ENCODE peak calls at places on chromosomes 6 and 20, in seven cellular contexts. Q is transverse colon, M is HCT116, S is PC-9, T is lung, Z is upper lobe of right lung, U is upper lobe of left lung. G is an unnamed sample.

GRCh38 chr20:19855426-19855825 is 97.4 kb downstream of the RIN2 start:
- DNase-seq in Z (no peak), Q (no peak), S (no peak), U (no peak), M (no peak), T (no peak), G (no peak)

GRCh38 chr20:34316191-34316814 is 13.1 kb upstream of the AHCY start:
- DNase-seq in Q (no peak), Z (no peak), U (no peak), M (peak), T (no peak), S (peak), G (no peak)

GRCh38 chr6:8888468-8888867 is 453.1 kb upstream of the SLC35B3 start:
- DNase-seq in T (no peak), S (no peak), Z (no peak), Q (no peak), U (no peak), M (peak), G (peak)

GRCh38 chr6:33746036-33746600 is 587 bp downstream of the IP6K3 start:
- DNase-seq in M (no peak), Q (peak), U (no peak), Z (no peak), T (no peak), S (no peak), G (no peak)

GRCh38 chr6:116111552-116112528 is 11.2 kb downstream of the NT5DC1 start:
- DNase-seq in M (peak), Z (no peak), Q (peak), S (no peak), T (no peak), U (no peak), G (peak)

GRCh38 chr6:34094474-34095135 is 51.3 kb downstream of the GRM4 start:
- DNase-seq in M (no peak), S (no peak), T (no peak), U (no peak), Z (no peak), Q (no peak), G (no peak)

GRCh38 chr6:168371989-168372711 is 52.6 kb upstream of the DACT2 start:
- DNase-seq in T (no peak), U (no peak), S (no peak), M (no peak), Z (peak), Q (no peak), G (no peak)

GRCh38 chr20:12057778-12058177 is 140.1 kb downstream of the BTBD3 start:
- DNase-seq in M (no peak), S (no peak), Z (no peak), Q (no peak), U (no peak), T (no peak), G (no peak)

GRCh38 chr6:44264154-44265002 is 973 bp downstream of the NFKBIE start:
- DNase-seq in M (no peak), U (peak), Z (peak), T (peak), Q (peak), S (no peak), G (peak)

GRCh38 chr20:31722388-31723281 is at the start of gene BCL2L1:
- DNase-seq in Q (peak), T (peak), M (peak), S (peak), Z (peak), U (peak), G (peak)

GRCh38 chr6:69421986-69422385 is 374.8 kb downstream of the LMBRD1 start:
- DNase-seq in Q (no peak), U (no peak), Z (no peak), T (no peak), M (no peak), S (no peak), G (no peak)

GRCh38 chr20:49287555-49288249 is 9.8 kb upstream of the ZNFX1 start:
- DNase-seq in M (no peak), U (no peak), Q (no peak), T (no peak), Z (no peak), S (peak), G (no peak)

GRCh38 chr6:85726206-85726605 is 83.5 kb upstream of the SYNCRIP start:
- DNase-seq in S (no peak), M (peak), T (no peak), Z (no peak), Q (no peak), U (no peak), G (no peak)

GRCh38 chr20:19644085-19644484 is 114.0 kb upstream of the RIN2 start:
- DNase-seq in Q (no peak), S (no peak), U (no peak), M (no peak), Z (no peak), T (no peak), G (no peak)

GRCh38 chr6:144582939-144583613 is 297.9 kb downstream of the UTRN start:
- DNase-seq in Z (peak), S (no peak), U (peak), M (no peak), T (peak), Q (peak), G (no peak)

GRCh38 chr20:41956316-41957050 is 338.3 kb upstream of the CHD6 start:
- DNase-seq in T (no peak), U (no peak), S (no peak), Z (no peak), Q (no peak), M (no peak), G (peak)

GRCh38 chr6:31701666-31702420 is 1.3 kb downstream of the ABHD16A start:
- DNase-seq in Z (no peak), Q (no peak), M (no peak), U (no peak), T (no peak), S (no peak), G (no peak)

GRCh38 chr20:63172726-63173125 is 43.2 kb downstream of the YTHDF1 start:
- DNase-seq in Q (no peak), Z (no peak), U (no peak), T (no peak), M (peak), S (no peak), G (no peak)

GRCh38 chr6:169075211-169075621 is 178.4 kb downstream of the THBS2 start:
- DNase-seq in U (no peak), Q (peak), S (no peak), Z (no peak), M (no peak), T (peak), G (no peak)

GRCh38 chr20:57680934-57681914 is 28.6 kb downstream of the PMEPA1 start:
- DNase-seq in U (no peak), S (peak), Q (peak), T (no peak), M (no peak), Z (no peak), G (no peak)

GRCh38 chr20:1827974-1828785 is 67.0 kb upstream of the SIRPA start:
- DNase-seq in S (peak), U (peak), Q (peak), M (peak), T (no peak), Z (no peak), G (no peak)

GRCh38 chr6:154408906-154409500 is 52.4 kb upstream of the IPCEF1 start:
- DNase-seq in M (no peak), Q (peak), T (no peak), U (no peak), S (no peak), Z (no peak), G (peak)

GRCh38 chr20:51195990-51196389 is 173.1 kb upstream of the KCNG1 start:
- DNase-seq in U (no peak), Q (no peak), S (no peak), Z (no peak), T (no peak), M (no peak), G (no peak)

GRCh38 chr6:77837034-77837784 is 184.4 kb downstream of the MEI4 start:
- DNase-seq in U (no peak), Z (no peak), T (no peak), Q (no peak), S (no peak), M (no peak), G (no peak)

GRCh38 chr20:62063601-62063980 is 2.1 kb downstream of the TAF4 start:
- DNase-seq in Z (peak), T (no peak), Q (peak), U (no peak), S (no peak), M (no peak), G (peak)

GRCh38 chr20:51042064-51042463 is 19.2 kb upstream of the KCNG1 start:
- DNase-seq in Q (no peak), M (no peak), Z (no peak), S (no peak), T (no peak), U (no peak), G (no peak)

GRCh38 chr6:134111062-134111677 is 58.7 kb upstream of the SLC2A12 start:
- DNase-seq in T (peak), Z (no peak), U (peak), Q (peak), S (peak), M (peak), G (peak)

GRCh38 chr6:168370310-168370991 is 50.9 kb upstream of the DACT2 start:
- DNase-seq in U (peak), T (peak), Q (peak), S (no peak), Z (peak), M (peak), G (peak)

GRCh38 chr20:9332783-9333482 is 181.5 kb upstream of the LAMP5 start:
- DNase-seq in T (no peak), M (no peak), Q (peak), Z (no peak), S (no peak), U (no peak), G (no peak)

GRCh38 chr6:81831274-81831673 is 78.8 kb upstream of the TENT5A start:
- DNase-seq in U (no peak), Z (no peak), S (no peak), T (no peak), M (no peak), Q (no peak), G (no peak)

GRCh38 chr6:52840763-52841585 is at the start of gene GSTA5:
- DNase-seq in Q (no peak), Z (no peak), M (no peak), S (peak), T (no peak), U (peak), G (no peak)

GRCh38 chr6:169530762-169531143 is 171.1 kb downstream of the WDR27 start:
- DNase-seq in Q (no peak), M (no peak), U (no peak), S (no peak), T (no peak), Z (no peak), G (no peak)

GRCh38 chr20:59291740-59292139 is 8.7 kb upstream of the EDN3 start:
- DNase-seq in Q (peak), S (no peak), U (no peak), T (no peak), M (no peak), Z (no peak), G (no peak)

GRCh38 chr20:61956396-61957342 is 109.0 kb downstream of the TAF4 start:
- DNase-seq in Z (no peak), S (no peak), Q (no peak), U (no peak), T (no peak), M (no peak), G (no peak)

GRCh38 chr20:52190437-52191131 is 995 bp downstream of the ZFP64 start:
- DNase-seq in Q (peak), Z (no peak), T (no peak), M (peak), S (peak), U (peak), G (peak)

GRCh38 chr6:39488255-39488881 is 165.9 kb upstream of the KCNK16 start:
- DNase-seq in Q (no peak), T (no peak), M (no peak), Z (no peak), U (no peak), S (no peak), G (no peak)

GRCh38 chr20:17530716-17531536 is at the start of gene BFSP1:
- DNase-seq in Q (peak), S (peak), T (peak), Z (peak), U (peak), M (no peak), G (no peak)

GRCh38 chr6:159060107-159060506 is 15.3 kb upstream of the TAGAP start:
- DNase-seq in Z (no peak), U (no peak), S (no peak), Q (no peak), T (no peak), M (no peak), G (no peak)

DNA sequence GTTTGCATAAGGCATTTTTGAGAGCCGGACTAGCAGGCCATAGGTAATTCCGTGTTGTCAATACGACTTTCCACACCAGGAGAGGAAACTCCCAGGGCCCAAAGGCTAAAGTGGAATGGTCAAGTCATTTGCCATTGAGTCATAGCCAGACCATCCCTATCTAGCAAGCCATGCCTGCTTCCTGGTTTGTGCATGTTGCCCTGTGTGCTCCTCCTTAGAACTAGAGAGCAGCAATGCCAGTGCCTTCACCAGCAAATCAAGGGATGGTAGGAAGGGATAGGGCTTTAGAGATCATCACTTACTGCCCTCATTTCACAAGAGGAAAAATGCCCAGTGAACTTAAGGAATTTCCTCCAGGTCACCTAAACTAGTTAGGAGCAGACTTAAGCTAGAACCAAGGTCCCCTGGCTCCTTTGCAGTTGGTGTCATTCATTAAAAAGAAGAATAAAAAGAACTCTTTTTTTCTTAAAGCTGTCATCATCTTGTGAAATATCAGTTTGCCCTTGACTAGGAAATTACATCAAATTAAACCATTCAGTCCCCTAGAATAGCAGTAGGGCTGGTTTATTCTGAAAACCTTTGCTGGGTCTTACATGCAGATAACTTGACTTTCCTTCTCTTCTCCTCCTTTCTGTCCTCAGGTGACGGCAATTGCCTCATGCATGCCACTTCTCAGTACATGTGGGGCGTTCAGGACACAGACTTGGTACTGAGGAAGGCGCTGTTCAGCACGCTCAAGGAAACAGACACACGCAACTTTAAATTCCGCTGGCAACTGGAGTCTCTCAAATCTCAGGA is 7.3 kb downstream of the TNFAIP3 start:
- DNase-seq in S (peak), U (peak), M (no peak), T (peak), Q (peak), Z (no peak), G (no peak)
- H3K27ac ChIP-seq in S (peak), U (peak), M (no peak), T (peak), Q (peak), Z (peak), G (peak)

DNA sequence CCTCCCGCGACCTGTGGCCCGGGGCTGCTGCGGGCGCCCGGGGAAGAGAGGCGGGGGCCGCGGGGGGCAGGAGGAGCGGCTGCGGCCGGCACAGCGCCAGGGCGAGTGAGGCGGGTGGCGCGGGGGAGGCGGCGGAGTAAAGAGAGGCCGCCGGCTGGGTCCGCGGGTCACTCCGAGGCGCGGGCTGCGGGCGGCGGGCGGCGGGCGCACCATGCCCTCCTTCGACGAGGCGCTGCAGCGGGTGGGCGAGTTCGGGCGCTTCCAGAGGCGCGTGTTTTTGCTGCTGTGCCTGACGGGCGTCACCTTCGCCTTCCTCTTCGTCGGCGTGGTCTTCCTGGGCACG is at the start of gene SLC22A3:
- DNase-seq in Z (peak), U (peak), M (no peak), Q (peak), T (no peak), S (no peak), G (no peak)
- H3K4me3 ChIP-seq in Z (peak), U (peak), M (no peak), Q (peak), T (peak), S (no peak), G (no peak)

GRCh38 chr20:35884541-35884865 is 69.8 kb downstream of the SCAND1 start:
- DNase-seq in U (no peak), Q (no peak), M (no peak), T (no peak), Z (no peak), S (no peak), G (no peak)
- TF ChIP-seq CTCF in U (no peak), Q (no peak), M (no peak), T (no peak), Z (no peak), S (peak), G (no peak)

GRCh38 chr6:135940783-135941182 is 89.3 kb downstream of the PDE7B start:
- DNase-seq in Z (no peak), S (no peak), T (no peak), U (no peak), Q (no peak), M (no peak), G (no peak)

GRCh38 chr6:135944120-135944519 is 92.6 kb downstream of the PDE7B start:
- DNase-seq in T (no peak), U (no peak), Z (no peak), Q (no peak), S (no peak), M (no peak), G (no peak)

GRCh38 chr6:135939216-135939610 is 87.7 kb downstream of the PDE7B start:
- DNase-seq in Z (no peak), U (no peak), S (no peak), M (no peak), Q (no peak), T (no peak), G (no peak)

GRCh38 chr6:135938588-135939215 is 87.2 kb downstream of the PDE7B start:
- DNase-seq in Q (no peak), U (no peak), T (no peak), M (no peak), Z (no peak), S (no peak), G (peak)

GRCh38 chr6:135941275-135941674 is 89.8 kb downstream of the PDE7B start:
- DNase-seq in U (no peak), Z (no peak), T (no peak), Q (no peak), M (no peak), S (no peak), G (no peak)
- H3K27ac ChIP-seq in U (no peak), Z (no peak), T (no peak), Q (no peak), M (no peak), S (no peak), G (no peak)

GRCh38 chr20:47452736-47453161 is 48.9 kb upstream of the NCOA3 start:
- DNase-seq in Q (no peak), T (no peak), Z (no peak), U (no peak), M (no peak), S (no peak), G (no peak)
- H3K4me3 ChIP-seq in Q (no peak), T (no peak), Z (no peak), U (no peak), M (no peak), S (peak), G (no peak)

DNA sequence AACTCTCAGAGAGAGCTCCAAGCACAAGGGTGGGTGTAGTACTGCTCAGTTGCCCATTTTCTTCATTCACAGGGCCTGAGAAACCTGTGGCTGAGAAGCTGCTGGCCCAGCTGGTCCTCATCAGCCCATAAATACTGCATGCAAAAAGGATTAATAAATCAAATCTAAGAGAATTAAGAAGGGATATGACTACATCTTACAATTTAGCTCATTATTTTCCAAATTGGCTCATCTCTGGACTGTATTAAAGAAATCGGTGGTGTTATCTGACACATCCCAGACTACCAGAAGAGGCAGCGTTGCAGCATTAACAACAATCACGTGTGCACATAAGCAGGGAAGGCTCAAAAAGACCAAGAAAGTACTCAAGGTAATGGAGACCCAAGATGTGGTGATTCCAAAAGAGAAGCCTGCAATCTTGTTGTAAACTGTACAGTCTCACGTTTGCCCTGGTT is 90.7 kb downstream of the CD24 start:
- DNase-seq in Z (no peak), M (no peak), S (no peak), T (no peak), U (no peak), Q (no peak), G (peak)
- TF ChIP-seq CTCF in Z (no peak), M (peak), S (peak), T (no peak), U (no peak), Q (no peak), G (no peak)

GRCh38 chr6:122719176-122719575 is 60.3 kb upstream of the FABP7 start:
- DNase-seq in Q (no peak), T (no peak), M (no peak), Z (no peak), U (no peak), S (no peak), G (no peak)

GRCh38 chr6:122718616-122719015 is 60.9 kb upstream of the FABP7 start:
- DNase-seq in M (no peak), Q (no peak), T (no peak), S (no peak), U (no peak), Z (no peak), G (no peak)

GRCh38 chr6:122715725-122716124 is 63.8 kb upstream of the FABP7 start:
- DNase-seq in T (no peak), Q (no peak), S (no peak), M (no peak), U (no peak), Z (no peak), G (no peak)

GRCh38 chr6:122714059-122714458 is 65.5 kb upstream of the FABP7 start:
- DNase-seq in Q (no peak), M (no peak), U (no peak), Z (no peak), S (no peak), T (no peak), G (no peak)

GRCh38 chr6:122717350-122717749 is 62.2 kb upstream of the FABP7 start:
- DNase-seq in Q (no peak), T (no peak), M (no peak), Z (no peak), U (no peak), S (no peak), G (no peak)
- H3K27ac ChIP-seq in Q (no peak), T (no peak), M (no peak), Z (no peak), U (no peak), S (no peak), G (no peak)

GRCh38 chr6:41638801-41639555 is 710 bp downstream of the MDFI start:
- DNase-seq in Z (no peak), T (no peak), M (no peak), Q (no peak), S (no peak), U (no peak), G (no peak)
- H3K4me3 ChIP-seq in Z (peak), T (peak), M (no peak), Q (peak), S (no peak), U (peak), G (no peak)

G was measured in HL-60.